ENCODE peak calls at places on chromosomes 6 and 20, in seven cellular contexts. Z is mammary epithelial cell, V is K562, H is neural progenitor cell, O is mesendoderm, U is fibroblast of lung, S is IMR-90. G is an unnamed sample.

GRCh38 chr6:30151580-30151979 is 9.4 kb downstream of the TRIM10 start:
- DNase-seq in O (no peak), U (no peak), V (peak; percentile 35), S (no peak), H (no peak), Z (no peak), G (no peak)

GRCh38 chr20:46202758-46203509 is 84.8 kb downstream of the CD40 start:
- DNase-seq in Z (no peak), S (no peak), V (no peak), H (no peak), U (no peak), O (no peak), G (peak; percentile 28)

GRCh38 chr6:87742106-87742505 is 40.1 kb upstream of the AKIRIN2 start:
- DNase-seq in V (no peak), H (no peak), Z (no peak), O (no peak), S (no peak), U (no peak), G (no peak)

GRCh38 chr20:57811373-57812020 is 101.7 kb upstream of the PMEPA1 start:
- DNase-seq in U (no peak), Z (no peak), V (no peak), S (no peak), O (no peak), H (peak; percentile 50), G (no peak)

GRCh38 chr6:27091661-27092315 is 155.7 kb upstream of the PRSS16 start:
- DNase-seq in V (peak; percentile 59), O (peak; percentile 95), U (peak; percentile 85), Z (peak; percentile 88), S (peak; percentile 95), H (peak; percentile 58), G (no peak)

GRCh38 chr20:7505152-7505834 is 435.0 kb downstream of the HAO1 start:
- DNase-seq in O (peak; percentile 5), V (no peak), H (peak; percentile 19), U (no peak), Z (no peak), S (no peak), G (no peak)

GRCh38 chr6:14984454-14984853 is 261.4 kb upstream of the JARID2 start:
- DNase-seq in H (no peak), V (no peak), U (peak; percentile 27), S (peak; percentile 31), Z (no peak), O (no peak), G (peak; percentile 70)

GRCh38 chr20:52103469-52103910 is 88.1 kb downstream of the ZFP64 start:
- DNase-seq in H (peak; percentile 46), Z (no peak), U (peak; percentile 26), V (peak; percentile 17), O (peak; percentile 82), S (peak; percentile 20), G (no peak)

GRCh38 chr20:6994452-6994851 is 227.0 kb downstream of the BMP2 start:
- DNase-seq in V (no peak), O (no peak), H (no peak), Z (peak; percentile 98), S (no peak), U (peak; percentile 50), G (no peak)

DNA sequence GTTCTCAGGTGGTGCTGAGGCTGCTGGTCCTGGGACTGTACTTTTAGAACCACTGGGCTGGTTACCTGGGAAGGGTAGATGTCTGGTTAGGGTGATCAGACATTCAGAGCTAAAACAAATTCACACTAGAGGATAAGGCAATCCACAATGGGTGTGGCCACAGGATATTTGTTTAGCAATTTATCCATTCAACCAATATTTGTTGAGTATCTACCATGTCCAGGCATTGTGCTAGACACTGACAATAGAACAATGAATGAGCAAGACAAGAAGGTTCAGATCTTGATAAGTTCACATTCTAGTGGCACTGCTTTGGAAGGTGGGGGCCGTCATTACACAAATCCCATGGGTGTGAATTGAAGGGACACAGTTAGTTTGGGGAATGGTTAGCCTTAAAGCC is 131.7 kb downstream of the BCAS1 start:
- DNase-seq in V (no peak), S (no peak), H (no peak), O (peak; percentile 37), Z (no peak), U (no peak), G (no peak)
- H3K9ac ChIP-seq in V (no peak overlapping the region), S (no peak overlapping the region), H (no peak overlapping the region), O (no peak overlapping the region), Z (no peak overlapping the region), U (no peak overlapping the region), G (no peak overlapping the region)

DNA sequence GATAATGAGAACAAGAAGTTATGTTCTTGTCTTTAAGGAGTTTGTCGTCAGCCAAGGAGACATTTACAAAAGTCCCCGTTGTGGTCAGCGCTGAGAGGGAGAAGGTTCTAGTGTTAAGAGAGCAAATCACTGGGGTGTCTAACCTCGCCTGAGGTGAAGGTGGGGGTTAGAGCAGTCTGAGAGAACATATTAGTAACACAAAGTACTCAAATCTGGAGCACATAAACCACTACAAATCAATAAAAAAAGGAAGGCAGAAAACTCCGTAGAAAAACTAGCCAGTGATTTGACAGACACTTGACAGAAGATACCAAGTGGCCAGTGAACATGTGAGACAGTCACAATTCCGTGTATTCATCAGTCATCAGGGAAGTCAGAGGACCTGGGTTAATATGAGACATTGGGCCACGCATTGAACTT is 45.4 kb downstream of the CDS2 start:
- DNase-seq in O (no peak), U (no peak), Z (no peak), S (no peak), H (no peak), V (no peak), G (no peak)
- H3K27ac ChIP-seq in O (no peak overlapping the region), U (no peak overlapping the region), Z (no peak overlapping the region), S (no peak overlapping the region), H (no peak overlapping the region), V (no peak overlapping the region), G (no peak overlapping the region)

GRCh38 chr20:41140226-41141133 is 3.1 kb downstream of the PLCG1 start:
- DNase-seq in V (no peak), U (no peak), S (no peak), Z (no peak), O (no peak), H (no peak), G (no peak)
- H3K9ac ChIP-seq in V (peak overlapping the region; percentile 84), U (no peak overlapping the region), S (no peak overlapping the region), Z (no peak overlapping the region), O (peak overlapping the region; percentile 46), H (no peak overlapping the region), G (peak overlapping the region; percentile 38)

DNA sequence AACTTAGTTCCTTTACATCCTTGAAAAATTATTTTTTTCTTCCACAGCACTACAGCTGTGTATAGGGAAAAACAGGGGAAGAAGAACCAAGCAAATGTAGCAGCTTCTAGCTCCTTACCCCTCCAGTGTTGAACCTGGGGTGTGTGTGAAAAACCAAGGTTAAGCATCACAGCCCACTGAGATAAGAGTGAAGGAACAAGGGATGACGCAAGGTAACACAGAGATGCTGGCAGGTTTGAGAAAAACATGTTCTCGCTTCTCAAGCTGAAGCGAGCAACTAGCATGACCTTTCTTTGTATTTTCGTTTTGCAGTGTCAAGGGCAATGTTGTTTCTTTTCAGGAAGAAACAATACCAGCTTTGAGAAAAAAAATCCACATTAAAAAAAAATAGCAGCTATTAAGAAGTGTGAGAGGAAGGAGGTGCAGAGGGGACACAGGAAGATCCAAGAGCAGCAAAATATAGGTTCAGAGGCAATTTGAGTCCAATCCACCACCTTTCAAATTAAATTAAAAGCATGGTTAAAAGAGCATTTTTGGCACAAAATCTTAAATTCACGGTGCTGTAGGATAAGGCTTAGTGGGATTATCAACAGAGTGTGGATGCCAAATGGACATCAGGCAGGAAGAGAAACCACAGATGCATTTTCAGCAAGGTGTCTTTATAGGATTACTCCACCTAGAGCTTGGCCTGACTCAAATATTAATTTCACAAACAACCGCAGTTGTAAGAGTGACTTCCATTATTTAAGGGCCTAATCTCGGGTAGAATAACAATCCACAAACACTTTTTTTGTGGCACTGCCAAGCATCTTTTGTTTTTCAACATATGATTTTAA is 70.9 kb downstream of the SYNE1 start:
- DNase-seq in U (no peak), H (no peak), O (no peak), Z (no peak), V (no peak), S (no peak), G (no peak)
- H3K27ac ChIP-seq in U (no peak overlapping the region), H (no peak overlapping the region), O (no peak overlapping the region), Z (no peak overlapping the region), V (no peak overlapping the region), S (no peak overlapping the region), G (no peak overlapping the region)

GRCh38 chr20:63519765-63520593 is 586 bp upstream of the PPDPF start:
- DNase-seq in V (peak; percentile 73), Z (peak; percentile 61), S (peak; percentile 29), H (peak; percentile 93), U (peak; percentile 46), O (no peak), G (peak; percentile 68)

GRCh38 chr20:63517376-63518309 is 2.9 kb upstream of the PPDPF start:
- DNase-seq in U (no peak), V (no peak), O (no peak), Z (no peak), H (peak; percentile 1), S (no peak), G (no peak)

GRCh38 chr20:63520594-63520938 is at the start of gene PPDPF:
- DNase-seq in O (peak; percentile 84), H (no peak), S (peak; percentile 72), Z (peak; percentile 78), V (peak; percentile 97), U (peak; percentile 80), G (peak; percentile 84)

GRCh38 chr20:63518946-63519764 is 1.4 kb upstream of the PPDPF start:
- DNase-seq in S (no peak), U (no peak), O (no peak), Z (no peak), V (no peak), H (no peak), G (no peak)

GRCh38 chr20:63518351-63518861 is 2.2 kb upstream of the PPDPF start:
- DNase-seq in S (no peak), H (peak; percentile 1), V (no peak), Z (no peak), U (no peak), O (peak; percentile 57), G (no peak)
- H3K9ac ChIP-seq in S (no peak overlapping the region), H (no peak overlapping the region), V (no peak overlapping the region), Z (no peak overlapping the region), U (no peak overlapping the region), O (no peak overlapping the region), G (no peak overlapping the region)

GRCh38 chr20:49641683-49642649 is 71.7 kb downstream of the B4GALT5 start:
- DNase-seq in S (peak; percentile 39), U (peak; percentile 32), H (peak; percentile 39), Z (peak; percentile 28), V (no peak), O (no peak), G (peak; percentile 66)
- H3K27ac ChIP-seq in S (no peak overlapping the region), U (no peak overlapping the region), H (peak overlapping the region; percentile 81), Z (no peak overlapping the region), V (no peak overlapping the region), O (no peak overlapping the region), G (peak overlapping the region; percentile 54)

GRCh38 chr20:845967-846893 is 12.7 kb downstream of the FAM110A start:
- DNase-seq in U (no peak), S (no peak), O (no peak), Z (no peak), V (no peak), H (no peak), G (no peak)

GRCh38 chr20:844473-845225 is 11.1 kb downstream of the FAM110A start:
- DNase-seq in O (peak; percentile 97), Z (peak; percentile 91), H (peak; percentile 98), S (peak; percentile 87), U (peak; percentile 87), V (peak; percentile 96), G (peak; percentile 96)

GRCh38 chr20:848218-848617 is 14.7 kb downstream of the FAM110A start:
- DNase-seq in S (no peak), H (peak; percentile 43), V (no peak), U (no peak), Z (no peak), O (no peak), G (no peak)

GRCh38 chr20:845226-845868 is 11.8 kb downstream of the FAM110A start:
- DNase-seq in Z (no peak), U (no peak), S (no peak), H (peak; percentile 31), V (no peak), O (peak; percentile 29), G (no peak)

GRCh38 chr20:846894-847278 is 13.4 kb downstream of the FAM110A start:
- DNase-seq in S (no peak), V (no peak), U (no peak), O (no peak), H (no peak), Z (no peak), G (peak; percentile 36)
- H3K9ac ChIP-seq in S (no peak overlapping the region), V (no peak overlapping the region), U (no peak overlapping the region), O (no peak overlapping the region), H (no peak overlapping the region), Z (no peak overlapping the region), G (no peak overlapping the region)